ENCODE peak calls at places on chromosome 15, in seven cellular contexts. N is PC-9, Q is esophagus squamous epithelium, P is uterus, F is heart right ventricle, I is adrenal gland, K is A549. G is an unnamed sample. For H3K4me1, the result is how much of the 10 kb centered on the place peaks cover.

GRCh38 chr15:38714309-38715072 is 149.9 kb upstream of the RASGRP1 start:
- DNase-seq in N (no peak), I (no peak), Q (no peak), F (no peak), K (no peak), P (no peak), G (no peak)

GRCh38 chr15:55774113-55774970 is 31.4 kb upstream of the PRTG start:
- DNase-seq in Q (no peak), I (peak), N (no peak), K (peak), F (peak), P (no peak), G (peak)

GRCh38 chr15:31494786-31495185 is 168.2 kb downstream of the KLF13 start:
- DNase-seq in P (no peak), F (no peak), N (no peak), Q (no peak), I (no peak), K (no peak), G (peak)

GRCh38 chr15:40368701-40369473 is 10.9 kb downstream of the DISP2 start:
- DNase-seq in K (no peak), I (no peak), F (no peak), P (no peak), N (no peak), Q (no peak), G (no peak)

GRCh38 chr15:76339302-76340197 is 3.0 kb downstream of the ISL2 start:
- DNase-seq in I (no peak), Q (no peak), P (no peak), F (no peak), N (no peak), K (no peak), G (no peak)

GRCh38 chr15:77617507-77618285 is 15.0 kb downstream of the LINGO1 start:
- DNase-seq in I (no peak), K (peak), F (no peak), N (no peak), Q (no peak), P (no peak), G (no peak)

GRCh38 chr15:64854041-64854440 is 12.3 kb downstream of the PLEKHO2 start:
- DNase-seq in P (peak), I (peak), F (no peak), Q (no peak), N (no peak), K (no peak), G (no peak)

GRCh38 chr15:38864827-38865604 is 300.4 kb upstream of the RASGRP1 start:
- DNase-seq in K (no peak), Q (no peak), N (no peak), F (no peak), P (peak), I (no peak), G (peak)

GRCh38 chr15:81877533-81878227 is 168.1 kb downstream of the MEX3B start:
- DNase-seq in N (no peak), K (no peak), Q (no peak), P (no peak), F (no peak), I (no peak), G (no peak)

GRCh38 chr15:39140060-39140604 is 440.7 kb upstream of the THBS1 start:
- DNase-seq in I (no peak), K (peak), Q (no peak), N (peak), P (no peak), F (no peak), G (no peak)

GRCh38 chr15:55968923-55969322 is 24.5 kb downstream of the NEDD4 start:
- DNase-seq in P (no peak), N (no peak), Q (no peak), K (no peak), F (no peak), I (no peak), G (no peak)

GRCh38 chr15:40825661-40826088 is 2.8 kb downstream of the PPP1R14D start:
- DNase-seq in I (no peak), N (peak), P (no peak), F (no peak), K (no peak), Q (no peak), G (no peak)

GRCh38 chr15:77527164-77527778 is 105.4 kb downstream of the LINGO1 start:
- DNase-seq in F (peak), N (peak), I (no peak), K (no peak), P (no peak), Q (no peak), G (no peak)

GRCh38 chr15:70271422-70272088 is 173.8 kb upstream of the TLE3 start:
- DNase-seq in P (peak), Q (no peak), F (no peak), I (peak), K (peak), N (peak), G (peak)

GRCh38 chr15:78680416-78681068 is 39.5 kb upstream of the CHRNB4 start:
- DNase-seq in Q (no peak), F (no peak), N (no peak), P (no peak), I (peak), K (no peak), G (no peak)

GRCh38 chr15:93020976-93021772 is 67.8 kb downstream of the RGMA start:
- DNase-seq in N (no peak), Q (no peak), P (no peak), K (no peak), F (no peak), I (peak), G (no peak)

GRCh38 chr15:42919308-42919707 is 1.3 kb downstream of the TTBK2 start:
- DNase-seq in Q (no peak), F (no peak), K (no peak), I (no peak), P (no peak), N (no peak), G (no peak)

GRCh38 chr15:92521624-92522008 is 127.9 kb downstream of the ST8SIA2 start:
- DNase-seq in F (peak), Q (no peak), I (peak), P (peak), N (peak), K (peak), G (peak)

GRCh38 chr15:72182673-72183072 is 14.9 kb downstream of the GRAMD2A start:
- DNase-seq in P (no peak), N (peak), F (no peak), I (no peak), K (no peak), Q (no peak), G (no peak)

GRCh38 chr15:55638764-55639163 is 50.6 kb upstream of the PYGO1 start:
- DNase-seq in N (no peak), P (no peak), F (no peak), I (no peak), Q (no peak), K (no peak), G (no peak)

GRCh38 chr15:90028376-90028775 is 27.3 kb downstream of the ZNF710 start:
- DNase-seq in F (no peak), N (no peak), I (no peak), P (no peak), Q (no peak), K (no peak), G (no peak)

GRCh38 chr15:89243046-89243690 is 611 bp upstream of the FANCI start:
- DNase-seq in Q (no peak), K (no peak), I (peak), N (no peak), P (peak), F (no peak), G (no peak)

GRCh38 chr15:58749532-58750337 is at the start of gene ADAM10:
- DNase-seq in P (peak), K (peak), Q (peak), I (peak), F (peak), N (peak), G (peak)

GRCh38 chr15:58743161-58743502 is 6.4 kb downstream of the ADAM10 start:
- DNase-seq in I (no peak), P (no peak), Q (no peak), F (no peak), N (no peak), K (no peak), G (no peak)

GRCh38 chr15:58748040-58748786 is 1.3 kb downstream of the ADAM10 start:
- DNase-seq in N (no peak), Q (no peak), F (no peak), P (no peak), I (no peak), K (no peak), G (no peak)

GRCh38 chr15:58748787-58749531 is 548 bp downstream of the ADAM10 start:
- DNase-seq in I (peak), P (peak), N (no peak), K (peak), F (peak), Q (no peak), G (peak)

DNA sequence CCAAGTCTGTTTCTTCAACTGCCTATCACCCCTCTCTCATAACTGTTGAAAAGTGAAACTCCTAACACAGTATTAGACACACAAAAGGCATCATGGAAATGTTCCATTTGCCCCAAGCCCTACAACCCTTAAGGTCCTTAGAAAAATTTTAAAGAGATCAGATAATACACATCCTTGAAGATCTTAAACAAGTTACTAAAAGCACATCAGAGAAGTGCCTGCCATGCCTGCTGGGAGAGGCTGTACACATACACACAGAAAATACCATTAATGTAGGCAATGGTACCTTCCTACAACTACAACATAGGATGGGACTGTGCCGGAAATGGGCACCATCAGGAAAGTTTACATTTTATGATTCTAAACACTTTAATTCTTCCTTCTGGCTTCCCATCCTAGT is 3.3 kb downstream of the ADAM10 start:
- DNase-seq in N (no peak), P (no peak), I (no peak), Q (no peak), F (no peak), K (no peak), G (no peak)
- H3K4me3 ChIP-seq in N (peak), P (no peak), I (no peak), Q (no peak), F (no peak), K (no peak), G (no peak)

DNA sequence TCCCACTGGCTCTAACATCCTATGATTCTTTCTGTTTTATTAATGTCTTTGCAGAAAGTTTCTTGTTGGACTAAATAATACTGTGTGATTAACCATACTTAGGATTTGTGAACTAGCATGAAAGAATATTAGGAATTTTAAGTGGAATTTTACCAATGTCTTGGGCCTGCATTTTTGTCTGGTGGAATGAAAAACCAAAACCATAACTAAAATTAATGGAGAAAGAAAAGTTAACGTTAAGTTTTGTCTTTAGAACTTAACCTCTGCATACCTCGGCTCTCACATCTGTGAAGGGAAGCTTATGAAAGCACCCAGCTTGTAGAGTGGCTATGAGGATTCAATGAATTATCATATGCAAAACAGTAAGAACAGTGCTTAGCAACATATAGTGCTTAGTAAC is 6.5 kb downstream of the FBN1 start:
- DNase-seq in P (no peak), K (no peak), Q (no peak), I (no peak), F (no peak), N (no peak), G (no peak)
- TF ChIP-seq CTCF in P (no peak), K (no peak), Q (no peak), I (no peak), F (no peak), N (no peak), G (no peak)

DNA sequence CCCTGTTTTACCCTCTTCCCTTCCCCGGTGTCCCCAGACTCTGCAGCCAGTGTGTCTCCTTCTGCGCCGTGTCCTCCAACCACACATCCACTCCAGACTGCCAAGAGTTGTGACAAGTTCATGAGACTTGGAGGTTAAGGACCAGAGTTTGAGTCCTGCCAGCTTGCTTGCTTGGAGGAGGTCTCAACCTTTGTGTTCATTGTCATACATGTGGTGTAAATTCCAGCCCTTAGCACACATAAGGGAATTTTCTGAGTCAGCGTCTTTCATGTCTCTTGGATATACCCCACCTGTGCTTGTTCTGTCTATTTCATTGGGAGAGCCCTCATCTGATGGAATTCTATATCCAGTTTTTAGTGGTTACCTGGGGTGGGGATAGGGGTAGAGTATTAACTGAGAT is 13.3 kb downstream of the CORO2B start:
- DNase-seq in K (no peak), F (no peak), N (no peak), I (no peak), P (no peak), Q (no peak), G (no peak)
- H3K4me1 ChIP-seq in K (under half), F (under half), N (under half), I (under half), P (under half), Q (under half), G (under half)

GRCh38 chr15:29398907-29399306 is 129.3 kb upstream of the NSMCE3 start:
- DNase-seq in Q (no peak), K (no peak), P (no peak), F (no peak), I (no peak), N (no peak), G (no peak)

GRCh38 chr15:29401644-29402043 is 132.0 kb upstream of the NSMCE3 start:
- DNase-seq in P (no peak), N (no peak), I (no peak), Q (no peak), F (no peak), K (no peak), G (no peak)

GRCh38 chr15:29396176-29396811 is 126.7 kb upstream of the NSMCE3 start:
- DNase-seq in Q (no peak), I (no peak), N (no peak), F (no peak), P (no peak), K (no peak), G (no peak)

GRCh38 chr15:29403778-29404177 is 134.2 kb upstream of the NSMCE3 start:
- DNase-seq in I (no peak), K (no peak), F (no peak), N (no peak), P (no peak), Q (no peak), G (no peak)

DNA sequence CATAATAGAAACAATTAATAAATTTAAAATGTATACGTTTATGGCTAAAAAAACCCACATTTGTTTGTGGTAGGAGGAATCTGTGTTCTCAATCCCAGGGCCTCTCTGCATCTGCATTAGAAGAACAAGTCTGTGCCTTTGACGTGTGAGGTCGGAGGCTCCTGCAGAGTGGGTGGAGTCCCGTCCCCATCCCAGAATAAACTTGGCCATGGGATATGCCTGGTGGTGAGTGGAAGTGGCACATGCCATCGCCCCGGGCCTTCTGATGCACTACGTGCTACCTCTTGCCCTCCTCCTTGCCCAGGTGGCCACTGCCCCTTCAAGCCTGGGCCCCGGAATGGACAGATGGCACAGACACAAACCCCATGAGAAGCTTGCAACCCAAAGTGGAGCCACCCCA is 131.1 kb upstream of the NSMCE3 start:
- DNase-seq in N (no peak), Q (no peak), P (no peak), I (no peak), K (no peak), F (no peak), G (no peak)
- H3K4me3 ChIP-seq in N (no peak), Q (no peak), P (no peak), I (no peak), K (no peak), F (no peak), G (no peak)

DNA sequence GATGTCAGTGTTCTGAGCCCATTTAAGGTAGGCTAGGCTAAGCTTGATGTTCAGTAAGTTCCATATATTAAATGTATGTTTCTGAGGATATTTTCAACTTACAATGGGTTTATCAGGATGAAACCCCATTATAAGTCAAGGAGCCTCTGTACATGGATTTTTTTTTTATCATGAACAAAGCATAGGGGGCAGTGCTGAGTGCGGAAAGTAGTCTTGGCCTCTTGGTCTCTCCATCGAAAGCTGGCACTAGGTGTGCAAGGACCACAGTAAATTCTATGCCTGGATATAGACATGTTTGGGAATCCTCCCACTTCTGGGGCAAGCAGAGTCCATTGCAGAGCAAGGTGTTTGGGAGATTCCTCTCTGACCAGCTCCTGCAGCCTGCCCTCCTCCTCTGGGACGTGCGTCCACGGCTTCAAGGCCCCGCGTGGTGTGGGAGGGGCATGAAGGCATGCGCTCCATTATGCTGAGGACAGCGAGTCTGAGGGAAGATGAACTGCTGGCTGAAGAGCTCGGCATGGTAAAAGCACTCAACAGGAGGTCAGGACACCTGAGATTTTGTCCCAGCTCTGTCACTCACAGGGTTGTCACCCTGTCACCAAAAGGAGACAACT is 122.9 kb upstream of the LIPC start:
- DNase-seq in P (no peak), N (no peak), K (no peak), F (no peak), Q (no peak), I (no peak), G (no peak)
- TF ChIP-seq CTCF in P (no peak), N (no peak), K (no peak), F (no peak), Q (no peak), I (no peak), G (no peak)

GRCh38 chr15:60423540-60423939 is 25.8 kb upstream of the ANXA2 start:
- DNase-seq in F (no peak), I (no peak), P (no peak), N (peak), Q (no peak), K (peak), G (no peak)
- H3K4me1 ChIP-seq in F (under half), I (under half), P (under half), N (under half), Q (under half), K (half or more), G (under half)

DNA sequence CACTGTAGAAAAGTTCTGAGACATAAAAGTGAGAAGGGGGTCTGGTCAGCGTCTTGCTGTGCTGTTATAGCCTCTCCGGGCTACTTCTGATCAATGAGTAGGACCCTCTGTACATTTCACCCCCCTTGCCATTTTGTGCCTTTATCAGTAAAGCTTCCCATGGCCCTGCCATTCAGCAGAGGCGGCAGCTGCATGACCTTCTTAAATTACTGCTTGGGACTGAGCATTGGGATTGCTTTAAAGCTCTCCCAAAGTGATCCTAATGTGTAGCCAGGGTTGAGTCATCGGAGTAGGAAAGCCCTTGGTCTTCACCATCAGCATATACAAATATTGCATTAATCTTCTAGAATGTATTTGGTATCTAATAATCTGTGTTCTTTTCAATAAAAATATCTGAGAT is 70.2 kb downstream of the FMN1 start:
- DNase-seq in K (no peak), N (no peak), Q (no peak), I (no peak), P (no peak), F (no peak), G (no peak)
- H3K4me3 ChIP-seq in K (no peak), N (no peak), Q (no peak), I (no peak), P (no peak), F (no peak), G (no peak)

GRCh38 chr15:45179221-45179985 is 8.4 kb downstream of the SHF start:
- DNase-seq in Q (no peak), K (peak), N (no peak), P (no peak), F (no peak), I (peak), G (no peak)
- TF ChIP-seq CTCF in Q (peak), K (peak), N (peak), P (no peak), F (peak), I (peak), G (peak)

DNA sequence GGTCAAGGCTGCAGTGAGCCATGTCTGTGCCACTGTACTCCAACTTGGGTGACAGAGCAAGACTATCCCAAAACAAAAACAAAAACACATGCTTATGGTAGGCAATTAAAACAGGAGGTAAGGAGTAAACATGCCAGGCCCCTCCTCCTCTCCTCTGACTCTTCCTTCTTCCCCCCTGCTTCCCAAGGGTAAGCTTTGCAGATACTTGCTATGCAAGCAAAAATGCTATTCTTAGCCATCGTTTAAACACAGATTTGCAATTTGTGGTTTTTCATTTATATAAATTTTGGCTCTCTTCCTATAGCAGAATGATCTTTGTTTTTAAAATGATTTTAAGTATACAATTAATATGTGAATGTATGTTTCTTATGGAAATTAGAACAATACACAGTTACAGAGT is 41.9 kb downstream of the IGF1R start:
- DNase-seq in K (no peak), F (no peak), I (no peak), Q (no peak), N (no peak), P (no peak), G (no peak)
- H3K4me1 ChIP-seq in K (half or more), F (under half), I (half or more), Q (under half), N (under half), P (under half), G (half or more)